ENCODE peak calls at places on chromosomes 11 and 22, in eight cellular contexts. V, J, P, X, A, B, O and Q are unnamed samples.
A peak's percentile ranks its signal among the peaks of the same experiment; 100 is the strongest.

GRCh38 chr22:49264696-49265095 is 563.0 kb downstream of the BRD1 start:
- DNase-seq in A (no peak), B (no peak), O (no peak), P (no peak), J (no peak), X (no peak), V (no peak), Q (no peak)

GRCh38 chr11:111522426-111522825 is 7.8 kb downstream of the HOATZ start:
- DNase-seq in O (no peak), B (no peak), X (no peak), A (no peak), J (no peak), P (no peak), V (no peak), Q (no peak)

GRCh38 chr11:28296426-28296825 is 188.2 kb downstream of the METTL15 start:
- DNase-seq in X (no peak), V (no peak), O (no peak), B (no peak), A (no peak), P (no peak), J (no peak), Q (no peak)

GRCh38 chr11:15893080-15893492 is 463.3 kb downstream of the SOX6 start:
- DNase-seq in J (peak; percentile 59), X (peak; percentile 6), V (peak; percentile 58), P (no peak), A (peak; percentile 6), B (peak; percentile 64), O (no peak), Q (peak; percentile 41)

GRCh38 chr11:78647986-78648875 is 73.6 kb upstream of the NARS2 start:
- DNase-seq in A (no peak), B (no peak), J (no peak), O (no peak), P (no peak), V (no peak), X (no peak), Q (no peak)

GRCh38 chr11:12502041-12502440 is 124.7 kb downstream of the PARVA start:
- DNase-seq in O (no peak), P (no peak), A (no peak), V (no peak), J (no peak), X (no peak), B (no peak), Q (no peak)

GRCh38 chr11:1750481-1750839 is at the start of gene IFITM10:
- DNase-seq in V (no peak), X (no peak), J (no peak), O (no peak), B (no peak), A (peak; percentile 59), P (peak; percentile 50), Q (no peak)

GRCh38 chr11:82631722-82632630 is 101.7 kb downstream of the FAM181B start:
- DNase-seq in A (peak; percentile 40), J (peak; percentile 21), B (no peak), X (peak; percentile 26), P (no peak), O (no peak), V (no peak), Q (no peak)

GRCh38 chr22:17281026-17281809 is 62.0 kb upstream of the ADA2 start:
- DNase-seq in P (no peak), A (no peak), B (no peak), V (no peak), O (no peak), J (no peak), X (no peak), Q (no peak)

GRCh38 chr11:76606102-76606793 is 64.3 kb downstream of the LRRC32 start:
- DNase-seq in P (no peak), A (no peak), V (no peak), J (no peak), X (no peak), B (no peak), O (no peak), Q (no peak)

GRCh38 chr11:34585870-34586654 is 34.8 kb upstream of the EHF start:
- DNase-seq in O (peak; percentile 49), B (peak; percentile 55), J (peak; percentile 87), P (peak; percentile 77), A (peak; percentile 55), X (peak; percentile 84), V (no peak), Q (peak; percentile 79)

GRCh38 chr11:92443109-92443508 is 218.5 kb downstream of the FAT3 start:
- DNase-seq in A (no peak), X (no peak), J (peak; percentile 9), B (no peak), V (no peak), O (no peak), P (no peak), Q (no peak)

GRCh38 chr11:3165152-3165705 is at the start of gene OSBPL5:
- DNase-seq in V (peak; percentile 35), J (peak; percentile 64), X (peak; percentile 69), A (peak; percentile 42), P (peak; percentile 54), B (peak; percentile 61), O (peak; percentile 47), Q (peak; percentile 83)

GRCh38 chr11:95156916-95157568 is 67.4 kb downstream of the ENDOD1 start:
- DNase-seq in P (peak; percentile 21), A (no peak), X (no peak), B (no peak), V (no peak), J (no peak), O (no peak), Q (no peak)

GRCh38 chr22:50201191-50202129 is 649 bp downstream of the SELENOO start:
- DNase-seq in O (no peak), X (no peak), J (no peak), B (no peak), P (peak; percentile 52), V (no peak), A (no peak), Q (peak; percentile 68)

GRCh38 chr11:11036185-11037161 is 178.6 kb upstream of the ZBED5 start:
- DNase-seq in B (peak; percentile 16), A (peak; percentile 62), J (peak; percentile 74), X (peak; percentile 66), O (peak; percentile 31), P (peak; percentile 94), V (no peak), Q (peak; percentile 91)

GRCh38 chr11:95289378-95289777 is 58.4 kb upstream of the SESN3 start:
- DNase-seq in P (no peak), B (no peak), X (peak; percentile 68), V (no peak), O (no peak), A (peak; percentile 82), J (no peak), Q (no peak)

GRCh38 chr11:107819361-107820014 is 39.1 kb downstream of the SLC35F2 start:
- DNase-seq in B (peak; percentile 85), X (peak; percentile 68), J (peak; percentile 22), P (no peak), A (no peak), O (no peak), V (no peak), Q (no peak)

DNA sequence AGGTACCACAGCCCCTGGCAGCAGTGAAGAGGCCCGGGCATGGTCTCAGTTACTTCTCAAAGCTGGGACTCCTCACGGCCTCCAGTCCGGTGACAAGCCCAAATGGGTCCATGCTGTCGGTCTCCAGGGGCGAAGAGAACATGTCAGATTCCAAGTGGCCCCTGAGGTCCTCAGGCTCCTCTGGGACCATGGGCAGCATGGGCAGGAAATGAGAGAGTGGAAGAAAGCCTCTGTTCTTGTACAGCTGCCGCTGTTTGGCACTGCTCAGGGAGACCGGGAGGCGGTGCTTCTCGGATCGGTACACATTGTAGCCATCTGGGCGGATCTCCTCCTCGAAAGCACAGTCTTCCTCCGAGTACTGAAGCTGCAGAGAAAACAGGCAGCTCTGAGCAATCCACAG is 4.6 kb downstream of the FGF19 start:
- DNase-seq in X (no peak), B (no peak), A (no peak), O (no peak), V (no peak), J (no peak), P (no peak), Q (no peak)
- H3K4me2 ChIP-seq in X (no peak overlapping the region), B (no peak overlapping the region), A (no peak overlapping the region), O (no peak overlapping the region), V (no peak overlapping the region), J (no peak overlapping the region), P (no peak overlapping the region), Q (no peak overlapping the region)

DNA sequence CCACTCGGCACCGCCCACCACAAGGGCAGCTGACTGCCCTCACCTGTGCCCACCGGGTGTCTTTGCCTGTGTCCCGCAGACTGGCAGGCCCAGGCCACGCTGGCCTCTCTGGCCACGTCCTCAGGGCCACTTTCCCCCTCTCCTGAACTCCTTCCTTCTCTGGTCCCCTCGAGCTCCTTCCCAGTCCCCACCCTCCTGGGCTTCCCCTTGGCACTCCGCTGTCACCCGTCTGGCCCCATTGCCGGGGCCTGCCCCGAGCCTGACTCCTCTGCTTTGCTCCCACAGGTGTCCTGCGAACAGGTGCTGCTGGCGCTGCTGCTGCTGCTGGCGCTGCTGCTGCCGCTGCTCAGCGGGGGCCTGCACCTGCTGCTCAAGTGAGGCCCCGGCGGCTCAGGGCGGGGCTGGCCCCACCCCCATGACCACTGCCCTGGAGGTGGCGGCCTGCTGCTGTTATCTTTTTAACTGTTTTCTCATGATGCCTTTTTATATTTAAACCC is 14.2 kb downstream of the MCAT start:
- DNase-seq in P (peak; percentile 39), J (no peak), V (peak; percentile 73), O (no peak), X (no peak), B (no peak), A (no peak), Q (peak; percentile 76)
- H3K4me2 ChIP-seq in P (peak overlapping the region; percentile 49), J (no peak overlapping the region), V (peak overlapping the region; percentile 73), O (no peak overlapping the region), X (peak overlapping the region; percentile 84), B (no peak overlapping the region), A (no peak overlapping the region), Q (peak overlapping the region; percentile 41)

DNA sequence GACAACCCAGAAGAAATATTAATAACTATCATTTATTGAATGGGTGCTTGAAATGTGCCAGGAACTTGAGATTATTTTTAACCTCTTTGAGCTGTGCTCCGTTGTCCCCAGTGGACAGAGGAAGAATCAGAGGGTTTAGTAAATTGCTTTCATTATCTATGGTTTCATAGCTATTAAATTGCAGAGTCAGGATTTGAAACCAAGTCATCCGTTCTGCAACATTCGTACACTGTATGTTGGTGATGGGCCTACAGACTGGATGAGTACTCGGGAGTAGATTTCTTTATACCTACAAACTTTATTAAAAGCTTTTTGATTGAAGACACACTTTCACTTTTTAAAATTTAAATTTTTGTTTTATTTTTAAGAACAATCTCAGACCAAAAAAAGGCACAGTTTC is 4.9 kb downstream of the HSD17B12 start:
- DNase-seq in X (peak; percentile 4), O (no peak), J (peak; percentile 13), A (no peak), B (peak; percentile 38), V (no peak), P (no peak), Q (no peak)
- H3K4me2 ChIP-seq in X (no peak overlapping the region), O (no peak overlapping the region), J (no peak overlapping the region), A (peak overlapping the region; percentile 23), B (peak overlapping the region; percentile 33), V (no peak overlapping the region), P (peak overlapping the region; percentile 64), Q (no peak overlapping the region)

DNA sequence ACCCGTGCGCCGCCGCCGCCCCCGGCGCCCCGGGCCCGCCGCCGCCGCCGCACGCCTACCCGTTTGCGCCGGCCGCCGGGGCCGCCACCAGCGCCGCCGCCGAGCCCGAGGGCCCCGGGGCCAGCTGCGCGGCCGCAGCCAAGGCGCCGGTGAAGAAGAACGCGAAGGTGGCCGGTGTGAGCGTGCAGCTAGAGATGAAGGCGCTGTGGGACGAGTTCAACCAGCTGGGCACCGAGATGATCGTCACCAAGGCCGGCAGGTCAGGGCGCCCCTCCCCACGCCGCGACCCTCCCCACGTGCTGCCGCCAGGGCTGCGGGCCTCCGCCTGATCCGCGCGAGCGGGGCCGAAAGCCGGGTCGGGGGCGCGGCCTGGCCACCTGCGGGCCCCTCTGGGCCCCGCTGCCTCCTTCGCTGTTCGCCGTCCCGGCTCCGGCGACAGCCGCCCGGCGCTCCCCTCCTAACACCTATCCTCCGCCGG is 483 bp downstream of the TBX1 start:
- DNase-seq in A (no peak), O (no peak), P (peak; percentile 34), B (no peak), V (no peak), X (no peak), J (no peak), Q (no peak)
- H3K4me2 ChIP-seq in A (peak overlapping the region; percentile 42), O (peak overlapping the region; percentile 59), P (peak overlapping the region; percentile 68), B (no peak overlapping the region), V (no peak overlapping the region), X (peak overlapping the region; percentile 98), J (no peak overlapping the region), Q (peak overlapping the region; percentile 67)